ENCODE peak calls at places on chromosome 9, in nine cellular contexts. P, E, J, S, F, O, V, W and Y are unnamed samples.

GRCh38 chr9:135476981-135477380 is 2.6 kb upstream of the PPP1R26 start:
- DNase-seq in P (no peak), E (no peak), J (no peak), S (no peak), F (peak; percentile 79), O (no peak), V (no peak), W (no peak), Y (no peak)

GRCh38 chr9:96721303-96721702 is 56.6 kb downstream of the ZNF510 start:
- DNase-seq in P (no peak), E (no peak), J (no peak), S (no peak), F (no peak), O (no peak), V (no peak), W (no peak), Y (no peak)

GRCh38 chr9:104863180-104863883 is 64.6 kb downstream of the ABCA1 start:
- DNase-seq in P (peak; percentile 45), E (no peak), J (peak; percentile 78), S (peak; percentile 25), F (peak; percentile 82), O (peak; percentile 62), V (peak; percentile 43), W (peak; percentile 70), Y (no peak)

GRCh38 chr9:105138306-105138801 is 106.1 kb upstream of the SLC44A1 start:
- DNase-seq in P (no peak), E (no peak), J (peak; percentile 94), S (no peak), F (no peak), O (peak; percentile 28), V (no peak), W (no peak), Y (no peak)

GRCh38 chr9:32350682-32351081 is 33.8 kb upstream of the ACO1 start:
- DNase-seq in P (no peak), E (no peak), J (no peak), S (no peak), F (peak; percentile 16), O (no peak), V (no peak), W (peak; percentile 42), Y (no peak)

GRCh38 chr9:33289501-33289900 is 815 bp upstream of the NFX1 start:
- DNase-seq in P (no peak), E (no peak), J (peak; percentile 13), S (peak; percentile 8), F (peak; percentile 9), O (no peak), V (peak; percentile 13), W (no peak), Y (no peak)

GRCh38 chr9:21801683-21802417 is 586 bp upstream of the MTAP start:
- DNase-seq in P (no peak), E (no peak), J (peak; percentile 88), S (no peak), F (peak; percentile 88), O (peak; percentile 50), V (peak; percentile 68), W (peak; percentile 57), Y (peak; percentile 60)

GRCh38 chr9:127987103-127987614 is 6.4 kb upstream of the EEIG1 start:
- DNase-seq in P (no peak), E (no peak), J (no peak), S (no peak), F (peak; percentile 39), O (peak; percentile 19), V (no peak), W (no peak), Y (no peak)

GRCh38 chr9:38641985-38642864 is 21.8 kb upstream of the ANKRD18A start:
- DNase-seq in P (no peak), E (no peak), J (peak; percentile 50), S (no peak), F (peak; percentile 13), O (peak; percentile 52), V (peak; percentile 26), W (peak; percentile 35), Y (peak; percentile 30)

GRCh38 chr9:134378901-134379338 is 52.7 kb downstream of the RXRA start:
- DNase-seq in P (no peak), E (no peak), J (peak; percentile 57), S (no peak), F (peak; percentile 57), O (no peak), V (no peak), W (no peak), Y (peak; percentile 45)

GRCh38 chr9:71984388-71985069 is 73.1 kb downstream of the C9orf85 start:
- DNase-seq in P (no peak), E (no peak), J (peak; percentile 22), S (no peak), F (peak; percentile 90), O (no peak), V (no peak), W (no peak), Y (no peak)

GRCh38 chr9:19938990-19939736 is 150.3 kb upstream of the SLC24A2 start:
- DNase-seq in P (no peak), E (no peak), J (no peak), S (no peak), F (no peak), O (no peak), V (no peak), W (no peak), Y (no peak)

GRCh38 chr9:130053109-130053503 is 600 bp upstream of the GPR107 start:
- DNase-seq in P (no peak), E (no peak), J (no peak), S (no peak), F (no peak), O (no peak), V (no peak), W (no peak), Y (no peak)

GRCh38 chr9:123417289-123418051 is 61.5 kb downstream of the CRB2 start:
- DNase-seq in P (no peak), E (no peak), J (no peak), S (no peak), F (no peak), O (no peak), V (no peak), W (no peak), Y (no peak)

GRCh38 chr9:121271368-121272351 is 3.7 kb downstream of the GSN start:
- DNase-seq in P (no peak), E (no peak), J (no peak), S (no peak), F (peak; percentile 94), O (no peak), V (no peak), W (no peak), Y (peak; percentile 60)

GRCh38 chr9:75083188-75083976 is 4.6 kb downstream of the NMRK1 start:
- DNase-seq in P (no peak), E (no peak), J (peak; percentile 59), S (peak; percentile 64), F (no peak), O (peak; percentile 35), V (peak; percentile 32), W (no peak), Y (peak; percentile 28)

GRCh38 chr9:114017741-114018715 is 60.1 kb downstream of the AMBP start:
- DNase-seq in P (no peak), E (no peak), J (no peak), S (no peak), F (no peak), O (no peak), V (no peak), W (no peak), Y (no peak)